ENCODE peak calls at places on chromosome X, in five cellular contexts. S is stimulated activated CD4-positive, alpha-beta T cell treated with anti-CD3 and anti-CD28 coated beads, Interleukin-12 subunit alpha, Interleukin-12 subunit beta, amount 100 ng/mL, for 4 hours; X is stimulated activated CD8-positive, alpha-beta memory T cell treated with anti-CD3 and anti-CD28 coated beads, Interleukin-15, amount 100 ng/mL, for 24 hours; M is NCI-H69; G is stimulated activated effector memory CD8-positive, alpha-beta T cell treated with anti-CD3 and anti-CD28 coated beads, Interleukin-12 subunit alpha, Interleukin-12 subunit beta, amount 100 ng/mL, for 72 hours. W is an unnamed sample.

GRCh38 chrX:104085919-104086318 is 9.9 kb upstream of the TMSB15C start:
- DNase-seq in S (no peak), X (no peak), M (no peak), G (no peak), W (no peak)

GRCh38 chrX:10109695-10110094 is 47.1 kb upstream of the CLCN4 start:
- DNase-seq in S (no peak), X (no peak), M (no peak), G (no peak), W (no peak)

GRCh38 chrX:40154229-40154852 is 56.6 kb upstream of the BCOR start:
- DNase-seq in S (no peak), X (no peak), M (peak), G (no peak), W (no peak)

GRCh38 chrX:37755073-37755472 is 24.8 kb upstream of the CYBB start:
- DNase-seq in S (no peak), X (no peak), M (no peak), G (no peak), W (no peak)

GRCh38 chrX:7934026-7934425 is 6.8 kb upstream of the PNPLA4 start:
- DNase-seq in S (no peak), X (no peak), M (no peak), G (no peak), W (no peak)

GRCh38 chrX:10636337-10636736 is 16.0 kb upstream of the MID1 start:
- DNase-seq in S (no peak), X (no peak), M (peak), G (no peak), W (no peak)

GRCh38 chrX:135295238-135295943 is 13.9 kb upstream of the ETDC start:
- DNase-seq in S (peak), X (peak), M (peak), G (peak), W (peak)

GRCh38 chrX:23888887-23889501 is 18.7 kb downstream of the APOO start:
- DNase-seq in S (no peak), X (no peak), M (no peak), G (no peak), W (no peak)

GRCh38 chrX:291411-291901 is 10.3 kb downstream of the PLCXD1 start:
- DNase-seq in S (no peak), X (no peak), M (no peak), G (no peak), W (no peak)

GRCh38 chrX:9351112-9351511 is 113.7 kb upstream of the TBL1X start:
- DNase-seq in S (no peak), X (no peak), M (no peak), G (no peak), W (no peak)

GRCh38 chrX:23616361-23616760 is 50.9 kb upstream of the PRDX4 start:
- DNase-seq in S (no peak), X (no peak), M (peak), G (no peak), W (no peak)

GRCh38 chrX:44974462-44974861 is 101.5 kb downstream of the KDM6A start:
- DNase-seq in S (no peak), X (no peak), M (peak), G (no peak), W (no peak)

GRCh38 chrX:38041237-38041636 is 34.9 kb downstream of the SYTL5 start:
- DNase-seq in S (no peak), X (no peak), M (no peak), G (no peak), W (no peak)

GRCh38 chrX:12971282-12972003 is 3.5 kb upstream of the TMSB4X start:
- DNase-seq in S (no peak), X (no peak), M (peak), G (no peak), W (no peak)

GRCh38 chrX:116198235-116198634 is 27.7 kb downstream of the AGTR2 start:
- DNase-seq in S (no peak), X (no peak), M (no peak), G (no peak), W (no peak)

GRCh38 chrX:112979879-112980278 is 139.2 kb upstream of the AMOT start:
- DNase-seq in S (no peak), X (no peak), M (no peak), G (no peak), W (no peak)

GRCh38 chrX:45803383-45803921 is 602.8 kb upstream of the DIPK2B start:
- DNase-seq in S (no peak), X (no peak), M (no peak), G (no peak), W (no peak)

GRCh38 chrX:43556207-43556606 is 99.9 kb upstream of the MAOA start:
- DNase-seq in S (no peak), X (no peak), M (no peak), G (no peak), W (no peak)

GRCh38 chrX:115360220-115360781 is 70.8 kb downstream of the LUZP4 start:
- DNase-seq in S (no peak), X (no peak), M (no peak), G (no peak), W (no peak)

GRCh38 chrX:57453901-57454300 is 137.9 kb upstream of the ZXDB start:
- DNase-seq in S (no peak), X (no peak), M (peak), G (no peak), W (no peak)

GRCh38 chrX:41677661-41678060 is 11.1 kb upstream of the GPR34 start:
- DNase-seq in S (no peak), X (no peak), M (no peak), G (no peak), W (no peak)

GRCh38 chrX:112931900-112932299 is 91.3 kb upstream of the AMOT start:
- DNase-seq in S (no peak), X (no peak), M (no peak), G (no peak), W (no peak)

GRCh38 chrX:21700967-21701366 is 42.8 kb upstream of the KLHL34 start:
- DNase-seq in S (no peak), X (no peak), M (peak), G (no peak), W (no peak)

GRCh38 chrX:17377795-17378194 is 2.8 kb downstream of the NHS start:
- DNase-seq in S (no peak), X (no peak), M (peak), G (no peak), W (no peak)

GRCh38 chrX:38277136-38277535 is 50.2 kb downstream of the RPGR start:
- DNase-seq in S (no peak), X (no peak), M (peak), G (no peak), W (no peak)

GRCh38 chrX:130296743-130297142 is 28.0 kb upstream of the ZNF280C start:
- DNase-seq in S (no peak), X (no peak), M (no peak), G (no peak), W (no peak)

GRCh38 chrX:95040104-95040503 is 1366.1 kb downstream of the FAM133A start:
- DNase-seq in S (no peak), X (no peak), M (no peak), G (no peak), W (no peak)

GRCh38 chrX:826448-826847 is 195.9 kb downstream of the SHOX start:
- DNase-seq in S (no peak), X (no peak), M (no peak), G (no peak), W (peak)

GRCh38 chrX:71098302-71098701 is 2.7 kb downstream of the FOXO4 start:
- DNase-seq in S (peak), X (no peak), M (peak), G (no peak), W (no peak)

GRCh38 chrX:47191331-47191730 is 2.3 kb upstream of the UBA1 start:
- DNase-seq in S (peak), X (peak), M (peak), G (peak), W (no peak)